ENCODE peak calls at places on chromosomes 13 and 19, in four cellular contexts. I is breast epithelium, D is tibial nerve, H is PC-9. B is an unnamed sample.

GRCh38 chr13:31050486-31051400 is 111.0 kb downstream of the HSPH1 start:
- DNase-seq in D (no peak), H (no peak), I (no peak), B (peak)

GRCh38 chr19:13881692-13882418 is 4.9 kb downstream of the NANOS3 start:
- DNase-seq in D (no peak), H (no peak), I (peak), B (peak)

GRCh38 chr19:45646345-45646698 is 7.1 kb upstream of the EML2 start:
- DNase-seq in D (no peak), I (no peak), H (no peak), B (no peak)

GRCh38 chr19:13576726-13577125 is 70.4 kb upstream of the CACNA1A start:
- DNase-seq in D (no peak), I (no peak), H (no peak), B (no peak)

GRCh38 chr13:50275392-50276063 is 260.3 kb downstream of the KCNRG start:
- DNase-seq in H (no peak), D (no peak), I (no peak), B (peak)

GRCh38 chr19:48190288-48191284 is 20.1 kb downstream of the ZSWIM9 start:
- DNase-seq in H (no peak), I (peak), D (no peak), B (peak)

GRCh38 chr13:69108486-69108885 is 999.1 kb upstream of the ATXN8OS start:
- DNase-seq in D (no peak), I (no peak), H (no peak), B (no peak)

GRCh38 chr19:50703915-50704548 is 15.6 kb downstream of the SHANK1 start:
- DNase-seq in I (no peak), D (no peak), H (no peak), B (no peak)

GRCh38 chr19:48338253-48338755 is 13.0 kb downstream of the EMP3 start:
- DNase-seq in D (no peak), I (no peak), H (no peak), B (no peak)

GRCh38 chr13:31697290-31697689 is 42.0 kb upstream of the RXFP2 start:
- DNase-seq in D (no peak), H (no peak), I (no peak), B (peak)

GRCh38 chr13:48000559-48001126 is 430 bp downstream of the SUCLA2 start:
- DNase-seq in I (no peak), D (no peak), H (no peak), B (peak)

GRCh38 chr19:9799162-9799561 is 19.7 kb downstream of the FBXL12 start:
- DNase-seq in I (no peak), H (no peak), D (no peak), B (no peak)

GRCh38 chr13:98959299-98959698 is 18.6 kb downstream of the DOCK9 start:
- DNase-seq in I (no peak), D (no peak), H (no peak), B (no peak)

GRCh38 chr19:57103573-57104277 is 16.1 kb upstream of the USP29 start:
- DNase-seq in H (peak), D (peak), I (peak), B (peak)

GRCh38 chr19:30313353-30313750 is 58.8 kb upstream of the ZNF536 start:
- DNase-seq in I (no peak), H (no peak), D (no peak), B (no peak)

GRCh38 chr13:74669149-74669548 is 534.9 kb upstream of the KLF12 start:
- DNase-seq in I (no peak), H (no peak), D (no peak), B (no peak)

GRCh38 chr19:43738780-43739211 is 16.0 kb downstream of the SMG9 start:
- DNase-seq in H (no peak), I (no peak), D (no peak), B (no peak)

GRCh38 chr13:69857188-69857821 is 250.3 kb upstream of the ATXN8OS start:
- DNase-seq in D (no peak), I (no peak), H (no peak), B (peak)

GRCh38 chr19:2774953-2775555 is 8.0 kb downstream of the SGTA start:
- DNase-seq in H (no peak), I (peak), D (no peak), B (no peak)
- H3K4me3 ChIP-seq in H (no peak), I (peak), D (peak), B (no peak)

GRCh38 chr19:7505288-7505681 is 10.6 kb upstream of the ZNF358 start:
- DNase-seq in I (no peak), D (no peak), H (no peak), B (no peak)
- H3K4me3 ChIP-seq in I (no peak), D (no peak), H (peak), B (no peak)

GRCh38 chr19:2495651-2496316 is 19.9 kb downstream of the GADD45B start:
- DNase-seq in H (no peak), I (peak), D (no peak), B (peak)
- H3K4me3 ChIP-seq in H (peak), I (peak), D (peak), B (peak)

DNA sequence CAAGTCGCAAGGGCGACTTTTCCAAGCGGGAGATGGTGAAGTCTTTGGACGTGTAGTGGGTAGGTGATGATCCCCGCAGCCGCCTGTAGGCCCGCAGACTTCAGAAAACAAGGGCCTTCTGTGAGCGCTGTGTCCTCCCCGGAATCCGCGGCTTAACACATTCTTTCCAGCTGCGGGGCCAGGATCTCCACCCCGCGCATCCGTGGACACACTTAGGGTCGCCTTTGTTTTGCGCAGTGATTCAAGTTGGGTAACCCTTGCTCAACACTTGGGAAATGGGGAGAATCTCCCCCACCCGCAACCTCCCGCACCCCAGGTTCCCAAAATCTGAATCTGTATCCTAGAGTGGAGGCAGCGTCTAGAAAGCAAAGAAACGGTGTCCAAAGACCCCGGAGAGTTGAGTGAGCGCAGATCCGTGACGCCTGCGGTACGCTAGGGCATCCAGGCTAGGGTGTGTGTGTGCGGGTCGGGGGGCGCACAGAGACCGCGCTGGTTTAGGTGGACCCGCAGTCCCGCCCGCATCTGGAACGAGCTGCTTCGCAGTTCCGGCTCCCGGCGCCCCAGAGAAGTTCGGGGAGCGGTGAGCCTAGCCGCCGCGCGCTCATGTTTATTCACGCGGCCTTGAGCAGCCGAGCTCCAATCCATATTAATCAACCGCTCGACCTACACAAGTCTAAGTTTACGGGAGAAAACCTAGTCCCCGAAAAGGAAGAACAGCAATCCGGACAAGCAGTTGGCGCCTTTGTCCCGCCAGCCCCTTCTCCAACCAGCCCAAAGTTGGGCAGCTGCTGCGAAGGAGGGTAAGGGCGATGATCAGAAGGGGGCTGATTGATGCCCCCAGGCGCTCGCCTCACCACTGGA is 9.9 kb downstream of the SOX21 start:
- DNase-seq in D (no peak), H (no peak), I (no peak), B (no peak)
- H3K4me3 ChIP-seq in D (no peak), H (no peak), I (no peak), B (no peak)

DNA sequence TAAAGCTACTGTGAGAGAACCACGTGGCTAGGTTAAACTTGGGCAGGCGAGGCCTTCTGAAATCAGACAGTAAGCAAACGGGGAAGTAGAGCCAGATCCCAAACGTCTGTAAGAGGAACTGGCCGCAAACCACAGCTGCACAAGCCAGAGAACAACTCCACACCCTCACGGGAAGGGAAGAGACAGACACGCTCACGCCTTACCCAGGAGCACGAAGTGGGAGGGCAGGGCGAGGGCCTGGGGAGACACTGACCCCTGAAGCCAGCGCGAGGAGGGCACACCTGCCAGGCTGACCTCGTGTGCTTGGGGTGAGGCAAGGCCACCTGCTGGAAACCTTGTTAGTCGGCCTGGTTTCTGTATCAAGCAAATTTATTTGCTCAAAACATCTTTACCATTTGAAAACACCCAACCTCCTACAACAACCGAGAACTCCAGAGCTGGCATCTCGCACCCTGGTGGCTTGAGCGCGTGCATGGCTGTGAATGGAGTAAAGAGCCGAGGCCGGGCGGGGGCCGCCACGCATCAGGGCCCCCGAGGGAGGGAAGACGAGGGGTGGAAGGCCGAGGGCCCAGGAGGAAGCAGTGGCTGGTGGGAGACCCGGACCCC is 7.3 kb downstream of the POLR2E start:
- DNase-seq in D (peak), I (no peak), H (no peak), B (no peak)
- H3K4me3 ChIP-seq in D (no peak), I (no peak), H (no peak), B (no peak)

GRCh38 chr19:37932985-37933953 is 26.3 kb downstream of the SIPA1L3 start:
- DNase-seq in I (no peak), D (no peak), H (peak), B (peak)
- H3K4me3 ChIP-seq in I (no peak), D (no peak), H (peak), B (no peak)

GRCh38 chr13:102848956-102849355 is 3.1 kb downstream of the ERCC5 start:
- DNase-seq in D (no peak), H (no peak), I (no peak), B (no peak)
- H3K4me3 ChIP-seq in D (no peak), H (no peak), I (no peak), B (no peak)

B was measured in cardiac fibroblast.